ENCODE peak calls at places on chromosomes 6 and 20, in four cellular contexts. R is germinal center, W is HFFc6, Q is lower lobe of right lung. Z is an unnamed sample.

GRCh38 chr6:16602035-16602434 is 159.2 kb downstream of the ATXN1 start:
- DNase-seq in R (peak), W (no peak), Q (no peak), Z (no peak)

GRCh38 chr6:37985355-37985754 is 165.8 kb downstream of the ZFAND3 start:
- DNase-seq in R (no peak), W (no peak), Q (no peak), Z (no peak)

GRCh38 chr6:80523531-80523970 is 417.1 kb downstream of the BCKDHB start:
- DNase-seq in R (no peak), W (no peak), Q (peak), Z (no peak)

GRCh38 chr6:106360989-106361430 is 493 bp downstream of the CRYBG1 start:
- DNase-seq in R (peak), W (no peak), Q (peak), Z (peak)

GRCh38 chr6:628772-629171 is 28.1 kb downstream of the HUS1B start:
- DNase-seq in R (no peak), W (no peak), Q (no peak), Z (no peak)

GRCh38 chr6:157756708-157757429 is 66.2 kb upstream of the SNX9 start:
- DNase-seq in R (peak), W (peak), Q (peak), Z (peak)

GRCh38 chr6:160306284-160306683 is 41.9 kb upstream of the SLC22A3 start:
- DNase-seq in R (no peak), W (no peak), Q (no peak), Z (no peak)

GRCh38 chr6:87230801-87231200 is 75.4 kb downstream of the ZNF292 start:
- DNase-seq in R (no peak), W (no peak), Q (no peak), Z (no peak)

GRCh38 chr6:137880633-137881521 is 13.8 kb downstream of the TNFAIP3 start:
- DNase-seq in R (no peak), W (no peak), Q (no peak), Z (no peak)

GRCh38 chr20:44142416-44142815 is 44.6 kb downstream of the JPH2 start:
- DNase-seq in R (no peak), W (no peak), Q (no peak), Z (no peak)

GRCh38 chr20:51688600-51688999 is 79.6 kb downstream of the ATP9A start:
- DNase-seq in R (no peak), W (no peak), Q (no peak), Z (no peak)

GRCh38 chr6:134774244-134774643 is 175.7 kb downstream of the ALDH8A1 start:
- DNase-seq in R (no peak), W (peak), Q (no peak), Z (no peak)

GRCh38 chr6:40376113-40376650 is 211.0 kb downstream of the LRFN2 start:
- DNase-seq in R (no peak), W (no peak), Q (no peak), Z (no peak)

GRCh38 chr20:991850-992249 is 10.3 kb downstream of the RSPO4 start:
- DNase-seq in R (no peak), W (no peak), Q (no peak), Z (no peak)

GRCh38 chr6:127118505-127119360 is at the start of gene RSPO3:
- DNase-seq in R (no peak), W (no peak), Q (peak), Z (no peak)

GRCh38 chr6:54327631-54328030 is 19.4 kb downstream of the TINAG start:
- DNase-seq in R (no peak), W (no peak), Q (no peak), Z (no peak)

GRCh38 chr6:145736854-145737181 is 1.5 kb upstream of the EPM2A start:
- DNase-seq in R (no peak), W (peak), Q (no peak), Z (peak)

GRCh38 chr20:33477386-33478234 is 12.3 kb upstream of the CBFA2T2 start:
- DNase-seq in R (no peak), W (no peak), Q (no peak), Z (peak)

GRCh38 chr20:3013771-3014170 is 29.7 kb upstream of the GNRH2 start:
- DNase-seq in R (no peak), W (no peak), Q (no peak), Z (no peak)

GRCh38 chr20:17663040-17663399 is 19.0 kb downstream of the RRBP1 start:
- DNase-seq in R (no peak), W (no peak), Q (no peak), Z (no peak)

GRCh38 chr6:149860834-149861602 is 3.1 kb downstream of the LRP11 start:
- DNase-seq in R (no peak), W (no peak), Q (no peak), Z (no peak)

GRCh38 chr6:42281570-42281969 is 63.9 kb upstream of the MRPS10 start:
- DNase-seq in R (no peak), W (no peak), Q (no peak), Z (no peak)

GRCh38 chr20:9485614-9486325 is 28.6 kb upstream of the LAMP5 start:
- DNase-seq in R (no peak), W (no peak), Q (no peak), Z (no peak)

GRCh38 chr6:34680802-34681515 is 15.6 kb downstream of the ILRUN start:
- DNase-seq in R (no peak), W (no peak), Q (no peak), Z (peak)

GRCh38 chr20:40513010-40513409 is 176.0 kb downstream of the MAFB start:
- DNase-seq in R (no peak), W (no peak), Q (no peak), Z (no peak)

GRCh38 chr20:58231678-58232077 is 3.2 kb upstream of the ANKRD60 start:
- DNase-seq in R (no peak), W (no peak), Q (no peak), Z (no peak)

GRCh38 chr20:8082999-8083398 is 49.1 kb upstream of the PLCB1 start:
- DNase-seq in R (no peak), W (no peak), Q (no peak), Z (no peak)

GRCh38 chr6:154298297-154298696 is 58.3 kb downstream of the IPCEF1 start:
- DNase-seq in R (no peak), W (peak), Q (no peak), Z (peak)

GRCh38 chr20:40279390-40279789 is 409.6 kb downstream of the MAFB start:
- DNase-seq in R (no peak), W (peak), Q (no peak), Z (no peak)

GRCh38 chr20:19813839-19814238 is 55.8 kb downstream of the RIN2 start:
- DNase-seq in R (no peak), W (no peak), Q (no peak), Z (no peak)

GRCh38 chr6:144023216-144023615 is 15.2 kb upstream of the PLAGL1 start:
- DNase-seq in R (no peak), W (no peak), Q (no peak), Z (no peak)

GRCh38 chr6:123402052-123402451 is 234.7 kb downstream of the TRDN start:
- DNase-seq in R (no peak), W (no peak), Q (no peak), Z (no peak)

GRCh38 chr6:101806241-101806640 is 412.7 kb downstream of the GRIK2 start:
- DNase-seq in R (no peak), W (peak), Q (no peak), Z (no peak)

GRCh38 chr20:8360035-8360434 is 228.0 kb downstream of the PLCB1 start:
- DNase-seq in R (no peak), W (no peak), Q (no peak), Z (no peak)

GRCh38 chr6:22113046-22113766 is 183.6 kb downstream of the PRL start:
- DNase-seq in R (no peak), W (peak), Q (no peak), Z (no peak)

Z was measured in small intestine.